ENCODE peak calls at places on chromosomes 2 and 18, in six cellular contexts. I, Z, A, F, N and Q are unnamed samples.

GRCh38 chr18:61400714-61401113 is 67.5 kb downstream of the CDH20 start:
- DNase-seq in A (peak; percentile 12), I (no peak), Z (no peak), N (no peak), F (no peak), Q (peak; percentile 75)

GRCh38 chr2:53021285-53021684 is 746.3 kb upstream of the CHAC2 start:
- DNase-seq in A (peak; percentile 28), Z (no peak), N (no peak), F (no peak), I (no peak), Q (peak; percentile 48)

GRCh38 chr2:138121769-138122661 is 157.7 kb downstream of the HNMT start:
- DNase-seq in F (no peak), N (no peak), A (peak; percentile 61), I (no peak), Z (no peak), Q (no peak)

GRCh38 chr2:95004702-95005101 is 20.8 kb upstream of the MAL start:
- DNase-seq in Z (no peak), A (no peak), N (no peak), F (no peak), I (no peak), Q (no peak)

GRCh38 chr18:62399781-62400308 is 74.7 kb downstream of the TNFRSF11A start:
- DNase-seq in N (peak; percentile 39), F (no peak), I (peak; percentile 57), Z (no peak), A (peak; percentile 93), Q (peak; percentile 12)

GRCh38 chr2:37833420-37833819 is 91.7 kb upstream of the RMDN2 start:
- DNase-seq in I (no peak), A (no peak), Z (no peak), N (no peak), F (no peak), Q (peak; percentile 18)

GRCh38 chr18:49933530-49933929 is 120.2 kb upstream of the ACAA2 start:
- DNase-seq in I (no peak), N (no peak), Z (no peak), F (no peak), A (peak; percentile 7), Q (peak; percentile 52)

GRCh38 chr2:138104071-138104470 is 139.8 kb downstream of the HNMT start:
- DNase-seq in F (no peak), N (no peak), I (no peak), Z (no peak), A (no peak), Q (no peak)

GRCh38 chr18:8052237-8052701 is 485.2 kb downstream of the PTPRM start:
- DNase-seq in Z (peak; percentile 10), A (peak; percentile 27), I (no peak), F (no peak), N (no peak), Q (peak; percentile 57)

GRCh38 chr2:190084704-190085103 is 22.2 kb upstream of the MSTN start:
- DNase-seq in A (no peak), Z (no peak), N (no peak), I (no peak), F (no peak), Q (no peak)

GRCh38 chr2:84881581-84882414 is 914 bp upstream of the TRABD2A start:
- DNase-seq in I (peak; percentile 90), F (peak; percentile 71), A (peak; percentile 91), N (peak; percentile 75), Z (peak; percentile 90), Q (peak; percentile 92)

GRCh38 chr2:106339608-106340007 is 128.6 kb downstream of the RGPD3 start:
- DNase-seq in A (no peak), I (no peak), F (no peak), Z (no peak), N (no peak), Q (no peak)

GRCh38 chr18:80109676-80110078 is 615 bp downstream of the ADNP2 start:
- DNase-seq in Z (no peak), I (peak; percentile 75), F (no peak), N (peak; percentile 87), A (peak; percentile 25), Q (peak; percentile 73)

GRCh38 chr2:109242654-109243331 is 113.8 kb downstream of the SH3RF3 start:
- DNase-seq in Z (no peak), N (no peak), A (peak; percentile 82), F (no peak), I (no peak), Q (peak; percentile 93)

GRCh38 chr2:64814007-64814406 is 160.3 kb upstream of the SERTAD2 start:
- DNase-seq in N (no peak), A (no peak), Z (no peak), F (no peak), I (no peak), Q (no peak)
- TF ChIP-seq EZH2phosphoT487 in N (no peak), A (no peak), Z (no peak), F (no peak), I (no peak), Q (no peak)

GRCh38 chr18:6294119-6294784 is 120.5 kb downstream of the L3MBTL4 start:
- DNase-seq in A (no peak), F (no peak), N (no peak), Z (peak; percentile 63), I (no peak), Q (no peak)

GRCh38 chr18:6284761-6285160 is 129.9 kb downstream of the L3MBTL4 start:
- DNase-seq in I (no peak), F (no peak), A (no peak), N (no peak), Z (no peak), Q (no peak)

GRCh38 chr18:6284300-6284699 is 130.4 kb downstream of the L3MBTL4 start:
- DNase-seq in A (no peak), N (no peak), Z (no peak), F (no peak), I (no peak), Q (no peak)

DNA sequence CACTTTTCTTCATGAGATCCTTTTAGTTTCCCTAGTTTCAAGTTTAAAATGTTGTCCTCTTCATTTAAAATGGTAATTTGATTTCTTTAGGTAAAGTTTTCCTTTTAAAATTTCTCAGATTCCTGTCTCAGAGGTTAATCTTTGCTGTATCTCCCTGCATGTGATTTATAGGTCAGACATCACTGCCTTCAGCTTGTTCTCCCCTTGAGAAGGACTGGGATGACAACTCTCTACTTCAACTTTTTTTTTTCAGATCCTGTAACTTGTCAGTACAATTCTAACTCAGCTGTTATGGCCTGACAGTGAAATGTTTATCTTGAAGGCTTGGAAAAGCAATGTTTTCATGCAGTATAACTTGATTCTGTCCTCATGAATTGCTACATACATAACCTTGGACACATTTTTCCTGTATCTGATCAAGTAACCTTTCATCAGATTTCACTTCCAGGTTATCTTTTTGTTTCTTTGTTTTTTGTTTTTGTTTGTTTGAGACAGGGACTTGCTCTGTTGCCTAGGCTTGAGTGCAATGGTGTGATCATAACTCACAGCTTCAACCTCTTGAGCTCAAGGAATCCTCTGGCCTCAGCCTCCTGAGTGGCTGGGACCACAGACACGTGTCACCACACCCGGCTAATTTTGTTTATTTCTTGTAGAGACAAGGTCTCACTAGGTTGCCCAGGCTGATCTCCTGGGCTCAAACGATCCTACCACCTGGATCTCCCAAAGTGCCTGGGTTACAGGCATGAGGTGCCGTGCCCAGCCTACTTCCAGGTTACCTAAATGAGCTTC is 125.1 kb downstream of the L3MBTL4 start:
- DNase-seq in A (no peak), I (no peak), N (no peak), Z (no peak), F (no peak), Q (no peak)
- H3K9ac ChIP-seq in A (no peak overlapping the region), I (no peak overlapping the region), N (no peak overlapping the region), Z (no peak overlapping the region), F (no peak overlapping the region), Q (no peak overlapping the region)

GRCh38 chr18:13278231-13278630 is 59.7 kb downstream of the LDLRAD4 start:
- DNase-seq in A (no peak), F (no peak), I (no peak), Z (no peak), N (no peak), Q (no peak)

GRCh38 chr18:13280066-13280795 is 61.7 kb downstream of the LDLRAD4 start:
- DNase-seq in N (no peak), F (no peak), I (peak; percentile 89), Z (no peak), A (no peak), Q (no peak)

GRCh38 chr18:13276530-13277520 is 58.3 kb downstream of the LDLRAD4 start:
- DNase-seq in A (no peak), Z (no peak), N (no peak), F (no peak), I (no peak), Q (no peak)

GRCh38 chr18:13281406-13281805 is 62.8 kb downstream of the LDLRAD4 start:
- DNase-seq in N (no peak), I (no peak), A (no peak), F (no peak), Z (no peak), Q (no peak)

GRCh38 chr18:13279181-13280065 is 60.9 kb downstream of the LDLRAD4 start:
- DNase-seq in A (no peak), I (no peak), Z (no peak), F (no peak), N (no peak), Q (no peak)
- H3K36me3 ChIP-seq in A (no peaks in the 10 kb centered on the region), I (no peaks in the 10 kb centered on the region), Z (no peaks in the 10 kb centered on the region), F (no peaks in the 10 kb centered on the region), N (no peaks in the 10 kb centered on the region), Q (no peaks in the 10 kb centered on the region)

DNA sequence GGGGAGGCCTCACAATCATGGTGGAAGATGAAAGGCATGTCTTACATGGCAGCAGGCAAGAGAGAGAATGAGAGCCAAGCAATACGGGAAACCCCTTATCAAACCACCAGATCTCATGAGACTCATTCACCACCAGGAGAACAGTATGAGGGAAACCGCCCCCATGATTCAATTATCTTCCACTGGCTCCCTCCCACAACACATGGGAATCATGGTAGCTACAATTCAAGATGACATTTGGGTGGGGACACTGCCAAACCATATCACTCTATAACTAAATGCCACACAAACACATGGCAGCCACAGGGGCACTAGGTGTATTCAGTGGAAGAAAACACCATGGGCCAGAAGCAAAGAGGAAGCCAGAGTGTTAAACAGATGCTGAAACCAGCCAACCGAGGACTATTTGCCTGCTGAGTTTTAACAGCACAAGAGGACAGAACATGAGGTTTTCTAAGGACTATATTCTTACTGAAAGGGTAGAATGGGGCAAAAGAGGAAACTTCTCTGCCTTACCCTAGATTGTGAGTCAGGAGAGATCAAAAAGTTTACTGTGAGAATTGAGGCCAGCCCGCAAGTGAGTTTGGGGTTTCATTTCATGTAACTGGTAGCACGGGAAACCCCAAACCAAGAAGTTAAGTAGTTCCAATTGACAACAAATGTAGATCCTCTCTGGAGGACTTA is 49.2 kb downstream of the SIGLEC15 start:
- DNase-seq in I (no peak), F (no peak), N (no peak), Z (peak; percentile 56), A (no peak), Q (peak; percentile 31)
- TF ChIP-seq EZH2phosphoT487 in I (no peak), F (no peak), N (no peak), Z (no peak), A (no peak), Q (no peak)

GRCh38 chr2:145012806-145013205 is 492.9 kb upstream of the ZEB2 start:
- DNase-seq in A (no peak), N (no peak), F (no peak), Z (peak; percentile 83), I (no peak), Q (no peak)
- H3K9ac ChIP-seq in A (no peak overlapping the region), N (peak overlapping the region; percentile 41), F (no peak overlapping the region), Z (peak overlapping the region; percentile 14), I (no peak overlapping the region), Q (no peak overlapping the region)

GRCh38 chr2:69322631-69323030 is 64.4 kb downstream of the GFPT1 start:
- DNase-seq in F (no peak), N (no peak), I (no peak), A (no peak), Z (no peak), Q (no peak)
- H3K36me3 ChIP-seq in F (peaks cover 9% of the 10 kb centered on the region), N (peaks cover 40% of the 10 kb centered on the region), I (no peaks in the 10 kb centered on the region), A (peaks cover 34% of the 10 kb centered on the region), Z (peaks cover 4% of the 10 kb centered on the region), Q (peaks cover 59% of the 10 kb centered on the region)